ENCODE peak calls at places on chromosomes 2 and 18, in four cellular contexts. E is right atrium auricular region, Y is suprapubic skin, I is cardiac fibroblast. H is an unnamed sample.

GRCh38 chr2:46480562-46480961 is 1.2 kb downstream of the TMEM247 start:
- DNase-seq in E (no peak), Y (no peak), I (no peak), H (no peak)

GRCh38 chr2:196191541-196191940 is 20.2 kb upstream of the STK17B start:
- DNase-seq in Y (no peak), E (no peak), I (no peak), H (no peak)

GRCh38 chr18:46334200-46334553 is 230.0 kb downstream of the HAUS1 start:
- DNase-seq in I (no peak), Y (peak; percentile 46), E (no peak), H (no peak)

GRCh38 chr2:231854616-231855125 is 68.4 kb downstream of the COPS7B start:
- DNase-seq in Y (no peak), I (no peak), E (no peak), H (no peak)

GRCh38 chr2:75627902-75628504 is 18.6 kb upstream of the MRPL19 start:
- DNase-seq in E (no peak), Y (no peak), I (peak; percentile 81), H (peak; percentile 36)

GRCh38 chr18:44733069-44733753 is 52.5 kb downstream of the SETBP1 start:
- DNase-seq in E (no peak), Y (no peak), I (peak; percentile 86), H (no peak)

GRCh38 chr2:57881998-57882884 is 164.4 kb upstream of the VRK2 start:
- DNase-seq in I (peak; percentile 68), Y (no peak), E (no peak), H (no peak)

GRCh38 chr2:233487748-233488345 is 78.7 kb downstream of the USP40 start:
- DNase-seq in E (no peak), Y (no peak), I (peak; percentile 36), H (no peak)

GRCh38 chr2:159140070-159140774 is 146.3 kb downstream of the WDSUB1 start:
- DNase-seq in Y (no peak), I (peak; percentile 88), E (no peak), H (no peak)

GRCh38 chr2:158011055-158011771 is 90.5 kb upstream of the UPP2 start:
- DNase-seq in Y (no peak), E (no peak), I (peak; percentile 65), H (no peak)

GRCh38 chr2:240898731-240899467 is 2.9 kb upstream of the MAB21L4 start:
- DNase-seq in I (no peak), Y (no peak), E (no peak), H (no peak)

GRCh38 chr2:105732955-105733607 is 11.6 kb upstream of the NCK2 start:
- DNase-seq in E (no peak), I (no peak), Y (no peak), H (no peak)

GRCh38 chr18:48924621-48925601 is 25.9 kb downstream of the SMAD7 start:
- DNase-seq in E (no peak), Y (no peak), I (no peak), H (no peak)

GRCh38 chr2:71926860-71927756 is 220.6 kb downstream of the CYP26B1 start:
- DNase-seq in E (no peak), I (no peak), Y (no peak), H (no peak)

GRCh38 chr2:177799531-177799930 is 273.0 kb downstream of the PDE11A start:
- DNase-seq in I (peak; percentile 2), Y (no peak), E (no peak), H (no peak)

GRCh38 chr2:156083707-156084494 is 248.6 kb downstream of the NR4A2 start:
- DNase-seq in E (no peak), Y (no peak), I (no peak), H (no peak)

GRCh38 chr2:129189617-129190016 is 789.8 kb upstream of the RAB6C start:
- DNase-seq in Y (no peak), E (no peak), I (no peak), H (no peak)

GRCh38 chr2:216526939-216527338 is 28.3 kb downstream of the RPL37A start:
- DNase-seq in E (no peak), I (no peak), Y (no peak), H (no peak)

GRCh38 chr2:23616630-23617029 is 231.7 kb downstream of the KLHL29 start:
- DNase-seq in I (no peak), Y (no peak), E (no peak), H (no peak)

GRCh38 chr2:38201784-38202183 is 125.8 kb upstream of the CYP1B1 start:
- DNase-seq in I (peak; percentile 33), Y (no peak), E (no peak), H (no peak)

GRCh38 chr2:174112073-174112472 is 136.3 kb downstream of the OLA1 start:
- DNase-seq in Y (no peak), I (no peak), E (no peak), H (no peak)

GRCh38 chr18:6729247-6730091 is at the start of gene ARHGAP28:
- DNase-seq in E (peak; percentile 67), Y (peak; percentile 74), I (peak; percentile 75), H (peak; percentile 27)

GRCh38 chr2:52144588-52144987 is 1112.7 kb upstream of the NRXN1 start:
- DNase-seq in E (no peak), I (peak; percentile 22), Y (no peak), H (no peak)